ENCODE peak calls at places on chromosomes 11 and 22, in five cellular contexts. L is cardiac muscle cell, N is MM.1S, O is GM13977, C is HFFc6. I is an unnamed sample.
A peak's percentile ranks its signal among the peaks of the same experiment; 100 is the strongest.

GRCh38 chr22:38862375-38863329 is 9.4 kb downstream of the CBX6 start:
- DNase-seq in C (no peak), N (no peak), O (no peak), L (peak; percentile 40), I (no peak)

GRCh38 chr11:47061429-47062178 is 115.1 kb downstream of the ARFGAP2 start:
- DNase-seq in N (no peak), L (no peak), O (no peak), C (no peak), I (no peak)

GRCh38 chr11:111542606-111543275 is 2.2 kb downstream of the LAYN start:
- DNase-seq in C (no peak), O (no peak), L (no peak), N (no peak), I (no peak)

GRCh38 chr11:116180806-116181600 is 591.8 kb downstream of the BUD13 start:
- DNase-seq in C (no peak), L (no peak), O (no peak), N (no peak), I (no peak)

GRCh38 chr11:26583550-26583949 is 11.5 kb upstream of the MUC15 start:
- DNase-seq in O (no peak), C (no peak), N (no peak), L (peak; percentile 2), I (no peak)

GRCh38 chr11:71171576-71171975 is 80.8 kb downstream of the SHANK2 start:
- DNase-seq in L (no peak), N (no peak), O (no peak), C (no peak), I (no peak)

GRCh38 chr11:113261709-113262475 is 52.5 kb upstream of the TTC12 start:
- DNase-seq in O (no peak), N (peak; percentile 11), L (no peak), C (peak; percentile 30), I (no peak)

GRCh38 chr11:7457211-7457610 is 28.1 kb upstream of the OLFML1 start:
- DNase-seq in L (no peak), C (peak; percentile 43), O (no peak), N (no peak), I (no peak)

GRCh38 chr11:120816176-120816575 is 207.7 kb upstream of the TBCEL start:
- DNase-seq in N (no peak), O (no peak), L (no peak), C (no peak), I (no peak)

GRCh38 chr11:120574881-120575280 is 63.3 kb downstream of the GRIK4 start:
- DNase-seq in O (no peak), N (no peak), C (no peak), L (no peak), I (no peak)

GRCh38 chr11:86608251-86608799 is 64.1 kb downstream of the ME3 start:
- DNase-seq in L (peak; percentile 61), N (peak; percentile 56), C (peak; percentile 74), O (peak; percentile 50), I (peak; percentile 46)

GRCh38 chr11:3642071-3642951 is 519 bp upstream of the ART5 start:
- DNase-seq in L (peak; percentile 97), C (no peak), N (no peak), O (peak; percentile 84), I (peak; percentile 82)

GRCh38 chr22:39457546-39458442 is 982 bp downstream of the MGAT3 start:
- DNase-seq in O (peak; percentile 75), L (peak; percentile 44), N (no peak), C (no peak), I (peak; percentile 57)

GRCh38 chr11:64153831-64154230 is 12.1 kb downstream of the MACROD1 start:
- DNase-seq in C (no peak), O (no peak), N (no peak), L (no peak), I (no peak)

GRCh38 chr11:68369161-68369560 is 56.8 kb downstream of the LRP5 start:
- DNase-seq in C (no peak), L (no peak), O (no peak), N (no peak), I (no peak)
- TF ChIP-seq CTCF in C (no peak), L (no peak), O (no peak), N (no peak), I (no peak)

GRCh38 chr11:60761436-60762190 is 4.9 kb downstream of the MS4A15 start:
- DNase-seq in N (peak; percentile 48), L (no peak), O (no peak), C (no peak), I (no peak)

GRCh38 chr11:60757231-60757800 is 649 bp downstream of the MS4A15 start:
- DNase-seq in N (no peak), C (no peak), O (no peak), L (no peak), I (no peak)

GRCh38 chr11:60754887-60755286 is 1.8 kb upstream of the MS4A15 start:
- DNase-seq in O (no peak), L (no peak), C (no peak), N (no peak), I (no peak)

GRCh38 chr11:60753309-60753708 is 3.4 kb upstream of the MS4A15 start:
- DNase-seq in N (no peak), L (no peak), O (no peak), C (no peak), I (no peak)

GRCh38 chr11:60756307-60757032 is at the start of gene MS4A15:
- DNase-seq in N (peak; percentile 80), O (peak; percentile 48), L (peak; percentile 28), C (no peak), I (peak; percentile 54)
- TF ChIP-seq CTCF in N (peak; percentile 55), O (peak; percentile 46), L (peak; percentile 21), C (peak; percentile 58), I (peak; percentile 34)

DNA sequence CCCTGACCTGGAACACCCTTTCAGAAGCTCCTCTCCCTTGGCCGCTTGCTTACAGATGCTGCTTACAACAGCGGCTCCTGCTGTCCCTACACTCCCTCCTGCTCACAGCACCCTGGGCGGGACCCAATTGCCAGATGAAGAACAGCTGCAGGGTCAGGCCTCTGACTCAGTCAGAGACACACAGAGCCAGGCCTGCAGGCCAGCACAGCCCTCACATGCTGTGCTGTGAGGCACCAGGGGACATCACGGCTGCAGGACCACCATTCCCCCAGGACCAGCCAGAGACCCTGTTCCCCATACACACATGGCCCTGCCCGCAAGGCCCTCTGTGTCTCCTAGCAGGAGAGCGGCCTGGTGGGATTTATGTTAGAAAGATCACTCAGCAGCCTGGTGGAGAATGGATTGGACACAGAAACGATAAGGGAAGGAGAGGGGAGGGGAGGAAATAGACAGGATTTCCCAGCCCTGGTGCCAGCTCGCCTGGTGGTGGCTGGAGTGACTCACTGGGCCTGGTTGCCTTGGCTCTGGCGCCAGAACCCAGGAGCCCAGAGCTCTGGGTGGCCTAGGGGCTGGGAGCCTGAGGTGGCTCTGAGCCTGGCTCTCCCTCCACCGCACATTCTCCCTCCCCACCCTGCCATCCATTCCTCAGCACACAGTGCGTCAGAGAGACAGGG is 6.7 kb downstream of the CAPN5 start:
- DNase-seq in L (peak; percentile 18), N (no peak), O (no peak), C (peak; percentile 95), I (no peak)
- TF ChIP-seq CTCF in L (peak; percentile 76), N (no peak), O (no peak), C (peak; percentile 75), I (no peak)

DNA sequence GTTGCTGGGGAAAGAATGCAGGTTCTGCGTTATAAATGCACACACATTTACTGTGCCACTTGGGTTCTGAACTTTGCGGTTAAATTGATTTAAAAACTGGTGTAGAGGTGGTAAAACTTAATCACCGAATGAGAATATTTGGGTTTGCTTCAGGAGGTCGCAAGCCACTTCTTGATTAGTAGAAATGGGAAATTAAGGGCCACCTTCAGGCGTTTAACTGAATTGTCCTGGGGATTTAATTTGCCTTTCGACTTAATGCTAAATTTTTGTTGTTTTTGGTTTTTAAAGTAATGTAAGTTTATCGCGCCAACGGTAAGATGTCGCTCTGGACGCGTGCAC is 460 bp upstream of the NCR3LG1 start:
- DNase-seq in N (no peak), C (no peak), L (no peak), O (no peak), I (no peak)
- TF ChIP-seq CTCF in N (no peak), C (peak; percentile 55), L (peak; percentile 25), O (no peak), I (no peak)

GRCh38 chr11:88544656-88545280 is 207.2 kb upstream of the CTSC start:
- DNase-seq in L (no peak), O (no peak), C (no peak), N (no peak), I (no peak)
- TF ChIP-seq CTCF in L (no peak), O (no peak), C (peak; percentile 56), N (no peak), I (no peak)